ENCODE peak calls at places on chromosomes 6 and 20, in four cellular contexts. T is kidney epithelial cell, L is psoas muscle, W is fibroblast of pulmonary artery. U is an unnamed sample.

GRCh38 chr20:60228255-60228654 is 270.0 kb downstream of the CDH26 start:
- DNase-seq in L (no peak), T (no peak), W (no peak), U (no peak)

GRCh38 chr6:4274382-4275082 is 139.2 kb upstream of the ECI2 start:
- DNase-seq in W (peak; percentile 31), L (no peak), T (no peak), U (no peak)

GRCh38 chr6:33993653-33994052 is 152.2 kb downstream of the GRM4 start:
- DNase-seq in L (no peak), T (no peak), W (no peak), U (no peak)

GRCh38 chr6:141874930-141875602 is 257.7 kb upstream of the GJE1 start:
- DNase-seq in W (peak; percentile 37), T (no peak), L (no peak), U (no peak)

GRCh38 chr20:59518881-59519706 is 85.2 kb upstream of the PHACTR3 start:
- DNase-seq in T (peak; percentile 9), L (no peak), W (peak; percentile 61), U (peak; percentile 48)

GRCh38 chr20:52975024-52975732 is 3.0 kb downstream of the TSHZ2 start:
- DNase-seq in W (peak; percentile 35), L (no peak), T (no peak), U (no peak)

GRCh38 chr6:3776881-3777507 is 25.5 kb upstream of the PXDC1 start:
- DNase-seq in L (no peak), W (no peak), T (no peak), U (no peak)

GRCh38 chr6:31769684-31770371 is 7.3 kb downstream of the VWA7 start:
- DNase-seq in W (peak; percentile 64), T (no peak), L (peak; percentile 73), U (peak; percentile 66)

GRCh38 chr6:17984822-17985660 is 2.4 kb downstream of the KIF13A start:
- DNase-seq in T (no peak), L (no peak), W (no peak), U (no peak)

GRCh38 chr6:134196568-134197301 is 121.2 kb downstream of the SGK1 start:
- DNase-seq in L (no peak), T (no peak), W (no peak), U (peak; percentile 12)

GRCh38 chr6:169542491-169542890 is 159.3 kb downstream of the WDR27 start:
- DNase-seq in T (no peak), W (no peak), L (no peak), U (no peak)

GRCh38 chr6:38499046-38499445 is 140.7 kb downstream of the BTBD9 start:
- DNase-seq in L (no peak), T (no peak), W (no peak), U (no peak)

GRCh38 chr6:41936073-41936837 is 5.4 kb downstream of the CCND3 start:
- DNase-seq in L (peak; percentile 67), W (peak; percentile 94), T (peak; percentile 69), U (peak; percentile 99)

GRCh38 chr6:15351631-15352030 is 105.8 kb downstream of the JARID2 start:
- DNase-seq in T (no peak), L (peak; percentile 53), W (peak; percentile 86), U (no peak)

GRCh38 chr20:5835234-5835845 is 85.1 kb downstream of the SHLD1 start:
- DNase-seq in T (no peak), L (no peak), W (peak; percentile 64), U (no peak)

GRCh38 chr6:63245908-63246307 is 34.6 kb downstream of the FKBP1C start:
- DNase-seq in W (no peak), T (no peak), L (no peak), U (no peak)

GRCh38 chr6:160042014-160042773 is 73.3 kb downstream of the IGF2R start:
- DNase-seq in W (peak; percentile 29), T (no peak), L (no peak), U (no peak)

GRCh38 chr20:21529863-21530262 is 16.0 kb upstream of the NKX2-2 start:
- DNase-seq in L (no peak), T (no peak), W (no peak), U (no peak)

GRCh38 chr6:5541751-5542432 is 280.6 kb downstream of the FARS2 start:
- DNase-seq in W (peak; percentile 18), L (no peak), T (no peak), U (no peak)

GRCh38 chr6:84278311-84278710 is 50.9 kb upstream of the CEP162 start:
- DNase-seq in L (no peak), T (no peak), W (peak; percentile 23), U (no peak)

GRCh38 chr20:59001449-59002171 is 5.4 kb downstream of the CTSZ start:
- DNase-seq in W (no peak), L (no peak), T (no peak), U (no peak)

GRCh38 chr6:33779895-33780294 is 9.0 kb downstream of the LEMD2 start:
- DNase-seq in L (no peak), T (no peak), W (no peak), U (no peak)

GRCh38 chr6:36930483-36930882 is 24.1 kb upstream of the PI16 start:
- DNase-seq in W (no peak), L (no peak), T (no peak), U (no peak)

GRCh38 chr6:7975764-7976146 is 65.2 kb upstream of the TXNDC5 start:
- DNase-seq in T (no peak), W (peak; percentile 64), L (no peak), U (no peak)
- H3K4me3 ChIP-seq in T (no peak overlapping the region), W (peak overlapping the region; percentile 21), L (peak overlapping the region; percentile 28), U (no peak overlapping the region)

DNA sequence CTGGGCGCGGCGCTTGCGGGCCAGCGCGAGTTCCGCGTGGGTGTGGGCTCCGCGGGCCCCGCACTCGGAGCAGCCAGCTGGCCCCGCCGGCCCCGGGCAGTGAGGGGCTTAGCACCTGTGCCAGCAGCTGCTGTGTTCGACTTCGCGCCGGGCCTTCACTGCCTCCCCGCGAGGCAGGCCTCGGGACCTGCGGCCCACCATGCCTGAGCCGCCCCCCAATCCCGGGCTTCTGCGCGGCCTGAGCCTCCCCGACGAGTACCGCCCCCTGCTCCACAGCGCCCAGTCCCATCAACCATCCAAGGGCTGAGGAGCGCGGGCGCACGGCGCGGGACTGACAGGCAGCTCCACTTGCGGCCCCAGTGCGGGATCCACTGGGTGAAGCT is 36.2 kb downstream of the RIOK1 start:
- DNase-seq in T (no peak), W (no peak), L (no peak), U (no peak)
- H3K4me3 ChIP-seq in T (no peak overlapping the region), W (no peak overlapping the region), L (no peak overlapping the region), U (no peak overlapping the region)

DNA sequence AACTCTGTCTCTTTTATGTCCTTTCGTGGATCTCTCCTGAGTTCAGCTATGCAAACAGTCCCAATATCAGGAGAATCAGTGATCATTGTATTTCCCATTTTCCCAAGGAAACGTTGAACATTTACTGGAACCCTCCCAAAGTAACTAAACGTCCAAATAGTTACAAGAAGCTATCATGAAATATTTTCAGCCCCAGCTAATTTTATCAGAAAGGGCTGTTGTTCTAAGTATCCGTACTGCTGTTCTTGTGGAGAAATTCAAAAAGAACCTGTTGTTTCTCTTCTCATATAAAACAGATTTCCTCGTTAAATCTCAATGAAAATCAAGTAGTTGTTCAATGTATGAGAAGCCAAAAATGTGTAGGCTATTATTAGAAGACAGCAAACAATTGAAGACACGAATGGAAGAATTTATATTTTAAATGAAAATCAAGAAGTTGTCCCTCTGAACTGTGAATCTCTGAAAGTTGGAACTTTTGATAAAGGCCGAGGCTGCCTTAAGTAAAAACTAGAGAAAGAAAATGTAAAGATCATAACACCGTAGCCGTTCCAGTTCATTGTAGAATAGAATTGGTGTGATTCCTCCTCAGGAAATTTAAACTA is 107.6 kb downstream of the HFE start:
- DNase-seq in T (no peak), L (no peak), W (no peak), U (no peak)
- H3K4me3 ChIP-seq in T (peak overlapping the region; percentile 54), L (peak overlapping the region; percentile 67), W (peak overlapping the region; percentile 85), U (peak overlapping the region; percentile 61)

GRCh38 chr6:44248579-44248978 is 1.7 kb downstream of the HSP90AB1 start:
- DNase-seq in T (no peak), L (no peak), W (no peak), U (no peak)
- H3K4me3 ChIP-seq in T (peak overlapping the region; percentile 80), L (peak overlapping the region; percentile 82), W (peak overlapping the region; percentile 100), U (peak overlapping the region; percentile 100)